ENCODE peak calls at places on chromosome 1, in six cellular contexts. L is activated CD8-positive, alpha-beta memory T cell treated with anti-CD3 and anti-CD28 coated beads for 4 hours; Y is NCI-H187; H is A673; Q is activated CD4-positive, alpha-beta T cell treated with anti-CD3 and anti-CD28 coated beads for 48 hours; B is activated naive CD4-positive, alpha-beta T cell treated with Interleukin-2 at 50 U/mL for 16 hours. R is an unnamed sample.

GRCh38 chr1:42319128-42319851 is 15.7 kb downstream of the FOXJ3 start:
- DNase-seq in L (peak; percentile 9), Q (no peak), H (no peak), B (peak; percentile 17), Y (no peak), R (peak; percentile 8)

GRCh38 chr1:94384485-94385353 is 33.5 kb upstream of the ABCD3 start:
- DNase-seq in Y (no peak), H (no peak), B (no peak), Q (peak; percentile 37), L (no peak), R (no peak)

GRCh38 chr1:231596337-231596791 is 30.2 kb upstream of the DISC1 start:
- DNase-seq in Y (no peak), H (peak; percentile 28), Q (no peak), L (no peak), B (no peak), R (no peak)

GRCh38 chr1:81974883-81975555 is 174.3 kb downstream of the ADGRL2 start:
- DNase-seq in B (no peak), Y (no peak), L (no peak), Q (no peak), H (no peak), R (no peak)

GRCh38 chr1:172359531-172359991 is 60.9 kb upstream of the C1orf105 start:
- DNase-seq in H (peak; percentile 51), B (no peak), Y (no peak), Q (no peak), L (no peak), R (no peak)

GRCh38 chr1:47172782-47173181 is 17.1 kb downstream of the PDZK1IP1 start:
- DNase-seq in Q (no peak), Y (no peak), B (no peak), H (no peak), L (no peak), R (no peak)

GRCh38 chr1:119587328-119587727 is 60.7 kb downstream of the ZNF697 start:
- DNase-seq in B (no peak), H (peak; percentile 52), Y (peak; percentile 58), Q (no peak), L (no peak), R (no peak)

GRCh38 chr1:115077286-115077983 is 11.9 kb downstream of the TSPAN2 start:
- DNase-seq in H (no peak), Y (no peak), B (no peak), Q (no peak), L (no peak), R (no peak)

GRCh38 chr1:193185861-193186714 is at the start of gene B3GALT2:
- DNase-seq in B (no peak), Y (no peak), Q (no peak), H (peak; percentile 62), L (no peak), R (peak; percentile 80)

GRCh38 chr1:170685166-170685565 is 21.2 kb downstream of the PRRX1 start:
- DNase-seq in Q (no peak), L (no peak), H (no peak), B (no peak), Y (no peak), R (no peak)

GRCh38 chr1:28663871-28664470 is 4.6 kb upstream of the GMEB1 start:
- DNase-seq in L (no peak), B (no peak), Y (no peak), Q (no peak), H (no peak), R (no peak)

GRCh38 chr1:34871443-34872132 is 12.0 kb upstream of the SMIM12 start:
- DNase-seq in Q (no peak), Y (no peak), H (no peak), L (no peak), B (no peak), R (no peak)

GRCh38 chr1:230197644-230198567 is 130.9 kb downstream of the GALNT2 start:
- DNase-seq in Q (no peak), Y (no peak), L (no peak), B (no peak), H (no peak), R (no peak)

GRCh38 chr1:232445361-232446106 is 184.4 kb downstream of the SIPA1L2 start:
- DNase-seq in B (no peak), Y (no peak), L (no peak), Q (no peak), H (no peak), R (no peak)

GRCh38 chr1:29324771-29325351 is 88.5 kb downstream of the PTPRU start:
- DNase-seq in H (peak; percentile 24), Q (no peak), B (no peak), Y (no peak), L (no peak), R (peak; percentile 28)

GRCh38 chr1:157269656-157270375 is 131.6 kb upstream of the ETV3 start:
- DNase-seq in L (no peak), H (no peak), Q (no peak), Y (no peak), B (no peak), R (no peak)

GRCh38 chr1:159892944-159893343 is 7.0 kb downstream of the CFAP45 start:
- DNase-seq in Q (no peak), Y (no peak), H (no peak), B (no peak), L (no peak), R (no peak)

GRCh38 chr1:172699111-172699510 is 40.2 kb downstream of the FASLG start:
- DNase-seq in B (peak; percentile 75), Q (peak; percentile 82), L (peak; percentile 75), H (no peak), Y (no peak), R (no peak)

GRCh38 chr1:9391620-9392019 is 98.9 kb downstream of the SPSB1 start:
- DNase-seq in H (no peak), Y (no peak), B (no peak), L (no peak), Q (no peak), R (no peak)

GRCh38 chr1:244316407-244316806 is 135.3 kb downstream of the ADSS2 start:
- DNase-seq in B (no peak), L (no peak), H (no peak), Q (no peak), Y (no peak), R (no peak)

GRCh38 chr1:211013346-211014240 is 120.4 kb downstream of the KCNH1 start:
- DNase-seq in Q (no peak), H (no peak), B (no peak), L (no peak), Y (no peak), R (peak; percentile 28)

GRCh38 chr1:45373573-45373972 is 33.3 kb upstream of the MUTYH start:
- DNase-seq in Y (no peak), L (no peak), B (no peak), H (no peak), Q (no peak), R (no peak)

GRCh38 chr1:152743371-152744145 is 14.3 kb upstream of the KPRP start:
- DNase-seq in Y (no peak), B (no peak), L (no peak), Q (no peak), H (no peak), R (no peak)

GRCh38 chr1:228156941-228157351 is 7.2 kb downstream of the GJC2 start:
- DNase-seq in Q (no peak), H (no peak), Y (no peak), B (no peak), L (no peak), R (no peak)

GRCh38 chr1:17551755-17552234 is 12.3 kb downstream of the ARHGEF10L start:
- DNase-seq in Y (no peak), B (no peak), L (no peak), Q (no peak), H (no peak), R (peak; percentile 39)